ENCODE peak calls at places on chromosomes 3 and 15, in four cellular contexts. Y, G, E and M are unnamed samples.

GRCh38 chr15:68372291-68372811 is 59.6 kb downstream of the ITGA11 start:
- DNase-seq in E (no peak), Y (peak; percentile 35), G (peak; percentile 20), M (no peak)

GRCh38 chr15:46442196-46442595 is 807.4 kb downstream of the SQOR start:
- DNase-seq in G (no peak), Y (peak; percentile 30), E (peak; percentile 77), M (no peak)

GRCh38 chr3:53161820-53162671 is 1.0 kb downstream of the PRKCD start:
- DNase-seq in G (peak; percentile 23), Y (peak; percentile 53), E (no peak), M (peak; percentile 31)

GRCh38 chr3:36800533-36801116 is 36.3 kb upstream of the DCLK3 start:
- DNase-seq in G (no peak), E (no peak), Y (no peak), M (no peak)

GRCh38 chr15:82532991-82533481 is 7.2 kb downstream of the RPS17 start:
- DNase-seq in E (no peak), G (no peak), Y (no peak), M (no peak)

GRCh38 chr3:126031981-126032471 is 51.9 kb downstream of the SLC41A3 start:
- DNase-seq in G (no peak), E (no peak), Y (no peak), M (no peak)

GRCh38 chr15:48751595-48751994 is 59.3 kb downstream of the CEP152 start:
- DNase-seq in Y (no peak), G (no peak), E (no peak), M (no peak)

GRCh38 chr15:31555022-31555421 is 228.4 kb downstream of the KLF13 start:
- DNase-seq in Y (no peak), E (no peak), G (no peak), M (no peak)

GRCh38 chr3:20575153-20575552 is 389.1 kb upstream of the SGO1 start:
- DNase-seq in G (no peak), E (no peak), Y (no peak), M (no peak)

GRCh38 chr15:41661078-41661528 is 898 bp downstream of the MGA start:
- DNase-seq in G (no peak), Y (no peak), E (no peak), M (no peak)

GRCh38 chr3:12415014-12415653 is 69.1 kb upstream of the TSEN2 start:
- DNase-seq in Y (no peak), G (no peak), E (no peak), M (no peak)

GRCh38 chr15:67882487-67883227 is 42.8 kb upstream of the RNU6-1 start:
- DNase-seq in G (no peak), Y (no peak), E (no peak), M (no peak)

GRCh38 chr3:126528800-126529541 is 5.0 kb downstream of the CHST13 start:
- DNase-seq in Y (peak; percentile 55), E (peak; percentile 48), G (no peak), M (no peak)

GRCh38 chr3:50264389-50264963 is 4.5 kb upstream of the SEMA3B start:
- DNase-seq in Y (peak; percentile 96), G (peak; percentile 55), E (peak; percentile 82), M (no peak)

GRCh38 chr15:88708256-88709054 is 69.6 kb downstream of the ISG20 start:
- DNase-seq in G (no peak), Y (no peak), E (no peak), M (no peak)

GRCh38 chr3:134369861-134370596 is 4.2 kb downstream of the AMOTL2 start:
- DNase-seq in Y (no peak), G (no peak), E (no peak), M (no peak)

GRCh38 chr15:82128401-82129143 is 82.8 kb upstream of the MEX3B start:
- DNase-seq in G (no peak), E (no peak), Y (no peak), M (no peak)

GRCh38 chr3:31343075-31343474 is 189.7 kb upstream of the STT3B start:
- DNase-seq in G (no peak), E (no peak), Y (no peak), M (no peak)

GRCh38 chr15:66882251-66883020 is 180.4 kb downstream of the SMAD6 start:
- DNase-seq in E (no peak), Y (no peak), G (no peak), M (no peak)

GRCh38 chr3:58332575-58333179 is at the start of gene PXK:
- DNase-seq in Y (peak; percentile 89), E (no peak), G (peak; percentile 58), M (peak; percentile 85)

DNA sequence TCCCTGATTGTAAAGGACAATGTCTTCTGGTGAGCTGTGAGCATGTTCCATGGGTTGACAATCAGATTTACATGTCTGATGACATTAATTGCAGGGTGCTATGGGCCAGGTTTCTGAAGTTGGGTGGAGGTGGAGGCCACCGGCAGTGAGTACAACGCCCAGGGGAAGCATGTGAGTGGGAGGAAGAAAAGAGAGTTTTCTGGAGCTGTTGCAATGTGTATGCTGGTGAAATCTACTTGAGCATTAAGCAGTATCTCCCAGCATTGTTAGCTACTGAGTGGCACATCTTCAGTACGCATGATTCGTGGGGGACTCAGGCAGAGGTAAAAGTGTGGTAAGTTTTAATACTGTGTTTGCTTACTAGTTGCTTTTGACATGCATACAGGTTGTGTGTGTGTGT is 26.6 kb downstream of the TMEM45A start:
- DNase-seq in G (no peak), E (no peak), Y (no peak), M (no peak)
- TF ChIP-seq CTCF in G (no peak), E (no peak), Y (no peak), M (no peak)

GRCh38 chr15:33160054-33160453 is 34.5 kb downstream of the FMN1 start:
- DNase-seq in E (no peak), Y (no peak), G (no peak), M (no peak)
- TF ChIP-seq CTCF in E (no peak), Y (no peak), G (peak; percentile 12), M (no peak)

DNA sequence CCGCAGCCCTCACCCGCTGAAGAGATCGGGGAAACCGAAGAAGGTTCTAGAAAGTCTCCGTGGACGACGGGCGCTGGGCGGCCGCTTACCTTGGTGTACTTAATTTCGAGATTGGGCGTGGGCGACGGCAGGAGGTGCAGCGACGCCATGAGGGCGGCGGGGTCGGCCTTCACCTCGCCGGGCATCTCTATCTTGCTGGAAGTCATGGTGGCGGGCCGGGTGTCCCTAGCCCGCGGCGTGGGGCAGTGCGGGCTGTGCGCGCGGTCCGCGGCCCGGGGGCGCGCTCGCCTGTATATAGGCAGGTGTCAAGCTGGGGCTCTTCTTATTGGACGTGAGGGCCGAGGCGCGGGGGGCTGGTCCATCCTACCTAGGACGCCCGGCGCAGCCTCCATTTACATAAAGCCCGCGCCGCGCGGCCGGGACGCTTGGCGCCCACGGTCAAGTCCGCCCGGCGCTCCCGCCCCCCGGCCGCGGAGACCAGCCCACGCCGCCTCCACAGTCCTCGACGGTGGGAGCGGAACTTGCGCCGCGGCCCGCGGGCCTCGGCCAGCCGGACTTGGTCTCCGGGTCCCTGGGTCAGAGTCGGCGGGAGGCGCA is at the start of gene ALDH1A2:
- DNase-seq in G (peak; percentile 12), Y (peak; percentile 52), E (no peak), M (peak; percentile 14)
- TF ChIP-seq CTCF in G (no peak), Y (no peak), E (no peak), M (no peak)

DNA sequence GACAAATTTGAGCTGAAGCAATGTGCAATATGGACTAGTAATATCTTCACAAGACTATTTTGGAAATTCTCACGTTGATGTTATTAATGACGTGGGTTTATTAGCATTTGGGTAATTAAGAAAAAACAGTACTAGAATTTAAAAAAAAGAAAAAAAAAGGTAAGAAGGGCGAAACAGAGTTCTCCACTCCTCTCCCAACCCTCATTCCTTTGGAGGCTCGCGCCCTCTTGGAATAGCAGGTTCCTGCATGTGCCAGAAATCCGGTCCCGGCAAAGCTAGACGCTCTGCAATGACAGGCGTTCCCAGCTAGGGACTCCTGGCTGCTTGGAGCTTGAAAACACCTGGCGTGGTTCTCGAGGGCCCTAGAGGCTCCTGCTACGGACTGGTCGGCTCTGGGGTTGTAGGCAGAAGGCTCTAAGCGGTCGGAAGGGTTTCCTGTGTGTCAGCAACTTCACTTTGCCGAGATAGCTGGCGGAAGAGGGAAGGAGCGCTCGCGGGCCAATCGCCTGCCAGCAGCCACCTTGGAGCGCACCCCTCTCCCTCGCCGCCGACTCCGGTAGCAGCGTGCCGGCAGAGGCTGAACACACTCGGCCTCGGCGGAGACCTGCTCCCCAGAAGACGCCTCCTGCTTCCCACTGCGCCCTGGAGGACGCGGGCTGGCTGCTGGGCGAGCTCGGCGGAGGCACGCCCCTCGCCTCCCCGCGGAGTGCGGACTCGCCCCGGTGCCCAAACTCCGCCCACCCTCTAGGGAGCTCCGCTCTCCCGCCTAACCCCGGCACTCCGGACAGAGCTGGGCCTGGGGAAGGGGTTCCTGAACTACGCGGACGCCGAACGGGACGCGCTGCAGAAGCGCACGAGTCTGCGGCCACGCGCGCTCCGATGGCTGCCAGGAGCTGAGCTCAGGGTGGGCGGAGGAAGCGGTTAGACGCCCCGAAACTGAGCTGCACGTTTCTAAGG is at the start of gene P2RY1:
- DNase-seq in Y (peak; percentile 85), G (peak; percentile 69), E (peak; percentile 16), M (no peak)
- TF ChIP-seq CTCF in Y (no peak), G (peak; percentile 33), E (peak; percentile 5), M (no peak)

GRCh38 chr15:59379524-59379923 is 6.9 kb upstream of the MYO1E start:
- DNase-seq in G (no peak), E (no peak), Y (no peak), M (no peak)

GRCh38 chr15:59373215-59373614 is 544 bp upstream of the MYO1E start:
- DNase-seq in Y (no peak), E (no peak), G (no peak), M (no peak)

GRCh38 chr15:59377940-59378339 is 5.3 kb upstream of the MYO1E start:
- DNase-seq in Y (no peak), G (no peak), E (no peak), M (no peak)

GRCh38 chr15:59378855-59379254 is 6.2 kb upstream of the MYO1E start:
- DNase-seq in G (no peak), E (no peak), Y (no peak), M (no peak)

GRCh38 chr15:59376735-59377134 is 4.1 kb upstream of the MYO1E start:
- DNase-seq in E (no peak), G (no peak), Y (no peak), M (no peak)
- TF ChIP-seq CTCF in E (peak; percentile 20), G (no peak), Y (no peak), M (no peak)